ENCODE peak calls at places on chromosomes 4 and X, in seven cellular contexts. D is AG09319; X is GM12865; Q is stimulated activated CD4-positive, alpha-beta T cell treated with anti-CD3 and anti-CD28 coated beads, Interleukin-15, amount 100 ng/mL, for 1 hour; K is kidney tubule cell; L is T-helper 9 cell; H is endothelial cell of umbilical vein. V is an unnamed sample.

GRCh38 chr4:48300004-48300403 is 30.4 kb upstream of the TEC start:
- DNase-seq in D (no peak), X (no peak), Q (no peak), K (no peak), L (no peak), H (no peak), V (no peak)

GRCh38 chr4:102819588-102820365 is 7.6 kb downstream of the UBE2D3 start:
- DNase-seq in D (no peak), X (no peak), Q (no peak), K (no peak), L (peak), H (peak), V (peak)

GRCh38 chrX:155695419-155695818 is 82.7 kb upstream of the TMLHE start:
- DNase-seq in D (no peak), X (no peak), Q (no peak), K (no peak), L (no peak), H (no peak), V (no peak)

GRCh38 chr4:101199507-101200285 is 147.6 kb downstream of the PPP3CA start:
- DNase-seq in D (peak), X (no peak), Q (no peak), K (peak), L (no peak), H (peak), V (peak)

GRCh38 chr4:73438582-73439215 is 2.7 kb downstream of the AFP start:
- DNase-seq in D (no peak), X (no peak), Q (no peak), K (no peak), L (no peak), H (no peak), V (no peak)

GRCh38 chr4:173318648-173319211 is 15.4 kb downstream of the HMGB2 start:
- DNase-seq in D (no peak), X (no peak), Q (no peak), K (peak), L (no peak), H (peak), V (peak)

GRCh38 chr4:94000559-94000958 is 172.0 kb downstream of the ATOH1 start:
- DNase-seq in D (no peak), X (no peak), Q (no peak), K (no peak), L (no peak), H (no peak), V (no peak)

GRCh38 chrX:143027262-143027661 is 1.5 kb downstream of the SPANXN4 start:
- DNase-seq in D (no peak), X (no peak), Q (no peak), K (no peak), L (no peak), H (no peak), V (no peak)

GRCh38 chr4:169996379-169997245 is 29.6 kb downstream of the MFAP3L start:
- DNase-seq in D (no peak), X (no peak), Q (no peak), K (no peak), L (no peak), H (no peak), V (no peak)

GRCh38 chr4:173752610-173753009 is 222.6 kb upstream of the HAND2 start:
- DNase-seq in D (no peak), X (peak), Q (no peak), K (peak), L (no peak), H (peak), V (peak)

GRCh38 chr4:36582214-36582613 is 300.8 kb downstream of the DTHD1 start:
- DNase-seq in D (no peak), X (no peak), Q (no peak), K (no peak), L (no peak), H (no peak), V (no peak)

GRCh38 chrX:110066488-110067225 is 63.7 kb downstream of the TMEM164 start:
- DNase-seq in D (no peak), X (no peak), Q (no peak), K (no peak), L (no peak), H (no peak), V (no peak)

GRCh38 chr4:46781434-46782092 is 127.5 kb downstream of the COX7B2 start:
- DNase-seq in D (no peak), X (no peak), Q (no peak), K (no peak), L (no peak), H (no peak), V (no peak)

GRCh38 chrX:35244088-35244741 is 301.6 kb downstream of the FAM47B start:
- DNase-seq in D (no peak), X (no peak), Q (no peak), K (no peak), L (no peak), H (no peak), V (no peak)

GRCh38 chr4:169663894-169664293 is 43.5 kb downstream of the CLCN3 start:
- DNase-seq in D (no peak), X (no peak), Q (no peak), K (peak), L (no peak), H (peak), V (peak)

GRCh38 chr4:53748328-53748772 is 157.1 kb upstream of the LNX1 start:
- DNase-seq in D (no peak), X (peak), Q (no peak), K (no peak), L (no peak), H (no peak), V (no peak)

GRCh38 chrX:275967-276587 is 5.1 kb upstream of the PLCXD1 start:
- DNase-seq in D (no peak), X (no peak), Q (no peak), K (peak), L (peak), H (no peak), V (peak)

GRCh38 chrX:136812286-136812685 is 31.6 kb upstream of the ARHGEF6 start:
- DNase-seq in D (no peak), X (no peak), Q (no peak), K (no peak), L (no peak), H (no peak), V (no peak)

GRCh38 chrX:101370888-101371504 is 15.0 kb downstream of the BTK start:
- DNase-seq in D (no peak), X (peak), Q (no peak), K (no peak), L (no peak), H (no peak), V (no peak)

GRCh38 chrX:128975716-128976115 is 547.6 kb downstream of the SMARCA1 start:
- DNase-seq in D (no peak), X (peak), Q (no peak), K (peak), L (no peak), H (peak), V (peak)

GRCh38 chr4:47686294-47686872 is 151.5 kb downstream of the CORIN start:
- DNase-seq in D (peak), X (peak), Q (peak), K (peak), L (peak), H (peak), V (peak)

V was measured in dermis blood vessel endothelial cell.